ENCODE peak calls at places on chromosome 20, in four cellular contexts. E is trophoblast cell, H is neuronal stem cell, U is H1. J is an unnamed sample.

GRCh38 chr20:33112547-33113386 is 33.3 kb downstream of the BPIFB4 start:
- DNase-seq in E (no peak), H (no peak), U (no peak), J (no peak)

GRCh38 chr20:60212695-60213094 is 254.5 kb downstream of the CDH26 start:
- DNase-seq in E (no peak), H (no peak), U (no peak), J (no peak)

GRCh38 chr20:34579936-34580587 is 21.5 kb downstream of the MAP1LC3A start:
- DNase-seq in E (no peak), H (no peak), U (no peak), J (no peak)

GRCh38 chr20:12372557-12372956 is 454.9 kb downstream of the BTBD3 start:
- DNase-seq in E (no peak), H (no peak), U (no peak), J (no peak)

GRCh38 chr20:61640171-61640570 is 388.1 kb downstream of the CDH4 start:
- DNase-seq in E (no peak), H (no peak), U (no peak), J (no peak)

GRCh38 chr20:52748235-52748950 is 223.8 kb upstream of the TSHZ2 start:
- DNase-seq in E (no peak), H (no peak), U (no peak), J (no peak)

GRCh38 chr20:62065669-62066338 is at the start of gene TAF4:
- DNase-seq in E (peak; percentile 86), H (peak; percentile 76), U (no peak), J (peak; percentile 64)

GRCh38 chr20:19540401-19540800 is 217.7 kb upstream of the RIN2 start:
- DNase-seq in E (no peak), H (no peak), U (no peak), J (no peak)

GRCh38 chr20:49426873-49427272 is 55.6 kb downstream of the KCNB1 start:
- DNase-seq in E (no peak), H (no peak), U (no peak), J (no peak)

GRCh38 chr20:10111144-10111771 is 76.5 kb downstream of the ANKEF1 start:
- DNase-seq in E (no peak), H (no peak), U (no peak), J (no peak)

GRCh38 chr20:62365814-62366369 is 1.2 kb downstream of the LAMA5 start:
- DNase-seq in E (peak; percentile 84), H (no peak), U (no peak), J (peak; percentile 84)

GRCh38 chr20:48194578-48194977 is 409.3 kb upstream of the SULF2 start:
- DNase-seq in E (no peak), H (no peak), U (no peak), J (no peak)

GRCh38 chr20:61044499-61044898 is 207.6 kb upstream of the CDH4 start:
- DNase-seq in E (no peak), H (no peak), U (no peak), J (peak; percentile 43)

GRCh38 chr20:57615472-57615855 is 4.8 kb downstream of the ZBP1 start:
- DNase-seq in E (no peak), H (no peak), U (no peak), J (no peak)

GRCh38 chr20:52461602-52462001 is 270.0 kb upstream of the ZFP64 start:
- DNase-seq in E (no peak), H (no peak), U (no peak), J (no peak)

GRCh38 chr20:40883097-40883496 is 145.5 kb upstream of the TOP1 start:
- DNase-seq in E (no peak), H (no peak), U (no peak), J (no peak)

GRCh38 chr20:25083773-25084615 is 2.1 kb upstream of the VSX1 start:
- DNase-seq in E (no peak), H (no peak), U (no peak), J (peak; percentile 72)

GRCh38 chr20:33061626-33062025 is 7.9 kb downstream of the BPIFB3 start:
- DNase-seq in E (no peak), H (no peak), U (no peak), J (no peak)

GRCh38 chr20:11375368-11375767 is 542.3 kb upstream of the BTBD3 start:
- DNase-seq in E (no peak), H (no peak), U (no peak), J (no peak)

GRCh38 chr20:10322073-10323012 is 103.7 kb downstream of the SNAP25 start:
- DNase-seq in E (no peak), H (no peak), U (no peak), J (no peak)

GRCh38 chr20:10419550-10420133 is 14.4 kb downstream of the MKKS start:
- DNase-seq in E (peak; percentile 51), H (no peak), U (no peak), J (no peak)

GRCh38 chr20:38138086-38138777 is 26.8 kb downstream of the TGM2 start:
- DNase-seq in E (no peak), H (no peak), U (no peak), J (no peak)

GRCh38 chr20:60792941-60793340 is 459.1 kb upstream of the CDH4 start:
- DNase-seq in E (no peak), H (no peak), U (no peak), J (no peak)

GRCh38 chr20:46264391-46265266 is 43.7 kb downstream of the CDH22 start:
- DNase-seq in E (no peak), H (no peak), U (no peak), J (no peak)

GRCh38 chr20:22617160-22617559 is 32.8 kb upstream of the FOXA2 start:
- DNase-seq in E (no peak), H (no peak), U (no peak), J (no peak)

GRCh38 chr20:14055127-14055742 is 59.9 kb downstream of the MACROD2 start:
- DNase-seq in E (peak; percentile 83), H (peak; percentile 66), U (no peak), J (no peak)

GRCh38 chr20:38919683-38920082 is 6.5 kb upstream of the FAM83D start:
- DNase-seq in E (no peak), H (no peak), U (no peak), J (no peak)

GRCh38 chr20:48864738-48865318 is 37.0 kb upstream of the PREX1 start:
- DNase-seq in E (no peak), H (no peak), U (no peak), J (no peak)

GRCh38 chr20:41309817-41310216 is 7.7 kb downstream of the ZHX3 start:
- DNase-seq in E (no peak), H (no peak), U (no peak), J (no peak)

DNA sequence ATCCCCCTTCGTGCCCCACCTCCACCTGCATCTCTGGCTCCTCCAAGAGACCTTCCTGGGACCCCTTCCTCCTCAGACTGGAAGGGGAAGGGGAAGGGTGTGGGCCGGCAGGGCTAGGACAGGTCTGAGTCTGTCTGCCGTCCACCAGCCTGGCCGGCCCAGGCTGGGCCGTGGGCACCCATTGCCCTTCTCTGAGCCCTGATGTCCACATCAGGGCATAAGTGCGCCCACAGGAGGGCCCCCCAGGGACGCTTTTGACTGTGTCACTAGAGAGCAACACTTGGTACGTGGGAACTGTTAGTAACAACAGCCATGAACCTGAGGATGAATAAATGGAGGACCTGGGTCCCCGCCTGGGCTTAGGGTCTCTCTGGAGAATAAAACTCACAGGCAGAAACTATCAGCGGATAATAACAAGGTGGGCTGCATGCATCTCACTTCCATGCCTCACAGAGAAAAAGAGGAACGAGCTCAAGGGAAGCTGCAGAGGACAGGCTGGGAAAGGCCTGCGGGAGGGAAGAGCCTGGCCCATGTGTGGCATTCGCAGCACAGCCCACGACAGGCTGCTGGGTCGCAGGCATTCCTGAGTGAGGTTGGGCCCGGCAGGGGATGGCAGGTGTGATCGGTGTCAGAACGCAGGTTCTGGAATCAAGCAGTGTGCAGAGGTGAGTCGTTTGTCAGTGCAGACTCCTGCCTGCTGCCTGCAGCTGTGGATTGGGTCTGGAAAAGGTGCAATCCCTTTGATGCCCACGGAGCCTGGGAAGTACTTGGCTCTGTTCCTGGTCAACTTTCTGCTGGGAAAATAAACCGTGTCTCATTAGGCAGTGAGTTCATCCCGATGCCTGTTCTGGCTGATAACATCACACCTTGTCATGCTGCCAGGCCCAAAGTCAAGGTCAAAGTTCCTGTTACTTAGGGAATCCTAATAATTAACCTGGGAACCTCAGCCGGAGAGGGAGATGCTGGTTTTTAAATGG is 60.9 kb downstream of the BCAS4 start:
- DNase-seq in E (peak; percentile 58), H (no peak), U (no peak), J (peak; percentile 68)
- H2AFZ ChIP-seq in E (no peak overlapping the region), H (no peak overlapping the region), U (no peak overlapping the region), J (no peak overlapping the region)

GRCh38 chr20:53872561-53873248 is 197.7 kb downstream of the BCAS1 start:
- DNase-seq in E (no peak), H (no peak), U (no peak), J (no peak)
- H3K4ac ChIP-seq in E (no peak overlapping the region), H (no peak overlapping the region), U (peak overlapping the region; percentile 89), J (no peak overlapping the region)

GRCh38 chr20:31593221-31594001 is 11.7 kb upstream of the ID1 start:
- DNase-seq in E (peak; percentile 93), H (no peak), U (no peak), J (peak; percentile 48)
- H2BK12ac ChIP-seq in E (peak overlapping the region; percentile 98), H (peak overlapping the region; percentile 89), U (peak overlapping the region; percentile 100), J (no peak overlapping the region)

DNA sequence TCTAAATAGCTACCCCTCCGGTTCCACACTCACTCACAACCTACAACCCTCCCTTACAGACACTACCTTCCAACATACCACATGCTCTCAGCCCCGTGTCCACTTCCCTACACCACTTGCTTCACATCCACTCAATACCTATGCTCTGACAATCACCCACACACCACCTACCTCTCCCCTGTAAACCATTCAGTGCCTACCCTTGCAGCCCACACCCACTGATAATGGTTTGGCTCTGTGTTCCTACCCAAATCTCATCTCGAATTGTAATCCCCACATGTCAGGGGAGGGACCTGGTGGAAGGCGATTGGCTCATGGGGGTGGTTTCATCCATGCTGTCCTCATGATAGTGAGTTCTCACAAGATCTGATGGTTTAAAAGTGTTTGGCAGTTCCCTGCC is 9.8 kb upstream of the ZNF343 start:
- DNase-seq in E (no peak), H (no peak), U (no peak), J (no peak)
- H2AFZ ChIP-seq in E (no peak overlapping the region), H (no peak overlapping the region), U (no peak overlapping the region), J (no peak overlapping the region)

J was measured in H9.